ENCODE peak calls at places on chromosomes 1 and 21, in eight cellular contexts. M is suprapubic skin, T is HCT116, K is testis, N is stomach, W is transverse colon, E is endothelial cell of umbilical vein, R is uterus. U is an unnamed sample.

GRCh38 chr1:182990413-182991144 is 32.6 kb upstream of the LAMC1 start:
- DNase-seq in M (no peak), T (peak), K (no peak), N (no peak), W (no peak), E (peak), R (peak), U (no peak)

GRCh38 chr1:150578278-150579109 is 916 bp downstream of the MCL1 start:
- DNase-seq in M (no peak), T (no peak), K (peak), N (no peak), W (peak), E (peak), R (peak), U (no peak)

GRCh38 chr1:203754455-203754864 is 10.5 kb upstream of the LAX1 start:
- DNase-seq in M (no peak), T (no peak), K (no peak), N (no peak), W (peak), E (no peak), R (no peak), U (no peak)

GRCh38 chr1:113389356-113389952 is 861 bp upstream of the MAGI3 start:
- DNase-seq in M (no peak), T (no peak), K (no peak), N (no peak), W (no peak), E (no peak), R (no peak), U (no peak)

GRCh38 chr21:45530423-45531113 is 11.7 kb downstream of the SLC19A1 start:
- DNase-seq in M (peak), T (no peak), K (no peak), N (peak), W (peak), E (no peak), R (no peak), U (peak)

GRCh38 chr21:38349111-38349746 is 92.4 kb downstream of the KCNJ15 start:
- DNase-seq in M (peak), T (no peak), K (no peak), N (no peak), W (no peak), E (peak), R (no peak), U (no peak)

GRCh38 chr21:45471229-45472052 is 66.5 kb downstream of the COL18A1 start:
- DNase-seq in M (no peak), T (no peak), K (peak), N (no peak), W (no peak), E (peak), R (peak), U (peak)

GRCh38 chr1:209839875-209840491 is 12.2 kb downstream of the UTP25 start:
- DNase-seq in M (no peak), T (peak), K (no peak), N (no peak), W (no peak), E (peak), R (no peak), U (no peak)

GRCh38 chr1:111605553-111605952 is 14.0 kb upstream of the RAP1A start:
- DNase-seq in M (peak), T (no peak), K (no peak), N (no peak), W (no peak), E (no peak), R (no peak), U (no peak)

GRCh38 chr1:80202118-80202517 is 1195.6 kb upstream of the ADGRL4 start:
- DNase-seq in M (no peak), T (no peak), K (no peak), N (no peak), W (no peak), E (no peak), R (no peak), U (no peak)

GRCh38 chr1:53401815-53402745 is 57.1 kb upstream of the DMRTB1 start:
- DNase-seq in M (peak), T (no peak), K (no peak), N (no peak), W (no peak), E (no peak), R (no peak), U (no peak)

GRCh38 chr1:100430368-100430767 is 78.1 kb downstream of the CDC14A start:
- DNase-seq in M (no peak), T (no peak), K (no peak), N (peak), W (no peak), E (peak), R (no peak), U (no peak)

GRCh38 chr21:45152265-45152746 is 77.9 kb downstream of the ADARB1 start:
- DNase-seq in M (no peak), T (no peak), K (peak), N (peak), W (peak), E (no peak), R (no peak), U (no peak)

GRCh38 chr1:19670787-19671186 is 6.1 kb downstream of the HTR6 start:
- DNase-seq in M (no peak), T (no peak), K (no peak), N (no peak), W (no peak), E (no peak), R (no peak), U (no peak)

GRCh38 chr1:43783671-43784205 is 76.4 kb downstream of the ST3GAL3 start:
- DNase-seq in M (no peak), T (peak), K (no peak), N (no peak), W (no peak), E (no peak), R (no peak), U (no peak)

GRCh38 chr1:29195875-29196274 is 14.2 kb upstream of the SRSF4 start:
- DNase-seq in M (no peak), T (no peak), K (no peak), N (peak), W (no peak), E (no peak), R (no peak), U (peak)

DNA sequence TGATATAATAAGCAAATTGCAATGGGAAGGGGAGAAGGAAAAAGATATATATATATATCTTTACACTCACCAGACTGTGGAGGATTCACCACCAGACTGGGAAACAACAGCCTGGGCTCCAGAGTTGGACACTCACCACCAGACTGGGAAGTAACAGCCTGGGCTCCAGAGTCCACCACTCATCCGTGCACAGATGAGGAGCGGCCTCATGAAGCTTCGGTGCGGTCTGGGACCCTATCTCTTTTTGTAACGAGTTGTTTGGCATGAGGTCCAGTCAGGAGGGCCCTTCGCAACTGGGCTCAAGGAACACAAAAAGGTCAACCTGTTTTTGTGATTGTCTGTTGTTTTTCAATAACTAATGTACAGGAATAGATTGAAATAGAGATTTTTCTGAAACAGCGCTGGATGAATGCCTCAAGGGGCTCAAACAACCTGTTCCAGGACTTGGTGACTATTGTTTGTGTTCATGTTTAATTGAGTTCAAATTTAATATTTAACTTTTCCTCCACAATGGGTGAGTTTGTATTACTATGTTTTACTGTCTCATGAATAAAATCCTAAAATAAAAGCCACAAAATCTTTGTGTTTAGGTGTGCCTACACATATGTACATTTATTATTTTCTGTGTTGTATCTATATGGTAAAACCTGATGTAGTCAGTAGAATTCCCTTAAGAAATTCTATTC is 40.1 kb downstream of the S100A10 start:
- DNase-seq in M (no peak), T (no peak), K (peak), N (no peak), W (peak), E (no peak), R (no peak), U (no peak)
- H3K27ac ChIP-seq in M (no peak), T (no peak), K (no peak), N (no peak), W (peak), E (no peak), R (no peak), U (peak)

DNA sequence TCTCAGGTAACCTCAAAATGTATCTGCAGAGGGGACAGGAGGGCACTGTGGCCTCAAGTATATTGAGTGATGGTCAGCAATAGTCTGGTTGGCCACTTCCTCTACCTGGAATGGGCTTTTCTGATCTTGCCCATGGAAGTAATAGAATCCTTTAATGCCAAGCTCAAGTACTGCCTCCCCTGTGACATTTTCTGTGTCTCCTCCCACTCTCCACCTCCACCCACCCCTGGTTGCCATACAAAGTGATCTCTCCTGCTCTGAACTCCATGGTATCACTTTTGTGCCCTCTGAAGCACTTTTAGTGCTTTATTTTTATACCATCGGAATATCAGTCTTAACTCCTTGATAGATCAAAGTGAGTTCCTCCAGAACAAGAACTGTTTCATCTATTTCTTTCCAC is 9.2 kb upstream of the NOS1AP start:
- DNase-seq in M (no peak), T (no peak), K (no peak), N (no peak), W (no peak), E (no peak), R (no peak), U (no peak)
- TF ChIP-seq POLR2A in M (no peak), T (no peak), K (no peak), N (no peak), W (no peak), E (no peak), R (no peak), U (no peak)

GRCh38 chr1:68229927-68230812 is 2.2 kb downstream of the WLS start:
- DNase-seq in M (no peak), T (no peak), K (no peak), N (no peak), W (no peak), E (peak), R (no peak), U (no peak)
- H3K27ac ChIP-seq in M (peak), T (no peak), K (peak), N (peak), W (peak), E (peak), R (peak), U (no peak)

DNA sequence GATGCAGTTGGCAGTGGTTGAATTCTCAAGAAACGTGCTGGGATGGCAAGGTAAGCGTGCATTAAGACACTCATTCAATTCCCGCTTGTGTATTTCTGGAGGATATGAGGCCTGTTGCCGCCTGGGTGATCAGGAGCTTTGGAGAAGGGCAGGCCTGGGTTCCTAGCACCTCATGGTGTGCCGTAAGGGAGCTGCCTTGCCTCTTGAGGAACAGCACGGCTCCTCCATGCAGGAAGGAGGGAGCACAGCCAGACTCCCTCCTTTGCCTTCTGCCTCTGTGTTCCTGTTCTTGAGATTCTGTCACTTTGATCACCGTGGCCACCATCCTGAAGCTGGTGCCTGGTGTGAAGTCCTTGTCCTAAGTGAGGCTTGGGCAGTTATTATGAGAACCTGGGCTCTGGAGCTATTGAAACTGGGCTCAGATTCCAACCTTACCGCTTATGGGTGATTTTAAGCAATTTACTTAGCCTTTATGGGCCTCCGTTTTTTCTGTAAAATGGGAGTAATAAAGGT is 18.3 kb downstream of the SLFNL1 start:
- DNase-seq in M (no peak), T (no peak), K (no peak), N (no peak), W (no peak), E (no peak), R (no peak), U (no peak)
- TF ChIP-seq POLR2A in M (no peak), T (no peak), K (no peak), N (no peak), W (no peak), E (no peak), R (no peak), U (no peak)

GRCh38 chr1:45499415-45499769 is 481 bp downstream of the CCDC163 start:
- DNase-seq in M (no peak), T (no peak), K (no peak), N (no peak), W (no peak), E (peak), R (no peak), U (no peak)
- H3K27ac ChIP-seq in M (no peak), T (peak), K (peak), N (peak), W (peak), E (no peak), R (peak), U (peak)

GRCh38 chr21:39633770-39634181 is 21.0 kb downstream of the B3GALT5 start:
- DNase-seq in M (no peak), T (peak), K (no peak), N (no peak), W (no peak), E (no peak), R (no peak), U (no peak)
- TF ChIP-seq POLR2A in M (no peak), T (no peak), K (no peak), N (no peak), W (no peak), E (no peak), R (no peak), U (no peak)

U was measured in right lobe of liver.